ENCODE peak calls at places on chromosome 21, in eight cellular contexts. One of them, this sample, is unnamed.
A peak's percentile ranks its signal among the peaks of the same experiment; 100 is the strongest.

GRCh38 chr21:38506606-38507331 is 8.5 kb upstream of the ERG start:
- DNase-seq in tibial artery: no peak
- DNase-seq in CD8-positive, alpha-beta memory T cell: no peak
- DNase-seq in HAP-1: no peak
- DNase-seq in psoas muscle: no peak
- DNase-seq in head of caudate nucleus: no peak
- DNase-seq in endothelial cell: no peak
- DNase-seq in cardiac muscle cell: no peak
- DNase-seq in this sample: no peak

GRCh38 chr21:45012661-45013270 is 61.6 kb upstream of the ADARB1 start:
- DNase-seq in tibial artery: no peak
- DNase-seq in CD8-positive, alpha-beta memory T cell: peak; percentile 30
- DNase-seq in HAP-1: no peak
- DNase-seq in psoas muscle: peak; percentile 27
- DNase-seq in head of caudate nucleus: no peak
- DNase-seq in endothelial cell: no peak
- DNase-seq in cardiac muscle cell: no peak
- DNase-seq in this sample: peak; percentile 40

GRCh38 chr21:38679531-38679930 is 126.2 kb upstream of the ETS2 start:
- DNase-seq in tibial artery: no peak
- DNase-seq in CD8-positive, alpha-beta memory T cell: no peak
- DNase-seq in HAP-1: no peak
- DNase-seq in psoas muscle: no peak
- DNase-seq in head of caudate nucleus: no peak
- DNase-seq in endothelial cell: no peak
- DNase-seq in cardiac muscle cell: no peak
- DNase-seq in this sample: no peak

GRCh38 chr21:46208761-46209721 is 19.5 kb downstream of the LSS start:
- DNase-seq in tibial artery: peak; percentile 65
- DNase-seq in CD8-positive, alpha-beta memory T cell: peak; percentile 40
- DNase-seq in HAP-1: no peak
- DNase-seq in psoas muscle: no peak
- DNase-seq in head of caudate nucleus: no peak
- DNase-seq in endothelial cell: no peak
- DNase-seq in cardiac muscle cell: no peak
- DNase-seq in this sample: no peak

GRCh38 chr21:31232344-31232743 is 111.7 kb downstream of the TIAM1 start:
- DNase-seq in tibial artery: no peak
- DNase-seq in CD8-positive, alpha-beta memory T cell: no peak
- DNase-seq in HAP-1: no peak
- DNase-seq in psoas muscle: no peak
- DNase-seq in head of caudate nucleus: no peak
- DNase-seq in endothelial cell: no peak
- DNase-seq in cardiac muscle cell: no peak
- DNase-seq in this sample: no peak

GRCh38 chr21:35294231-35294898 is 245.3 kb upstream of the RUNX1 start:
- DNase-seq in tibial artery: no peak
- DNase-seq in CD8-positive, alpha-beta memory T cell: no peak
- DNase-seq in HAP-1: no peak
- DNase-seq in psoas muscle: no peak
- DNase-seq in head of caudate nucleus: no peak
- DNase-seq in endothelial cell: no peak
- DNase-seq in cardiac muscle cell: no peak
- DNase-seq in this sample: no peak

GRCh38 chr21:44065428-44065827 is 41.8 kb upstream of the PWP2 start:
- DNase-seq in tibial artery: no peak
- DNase-seq in CD8-positive, alpha-beta memory T cell: peak; percentile 92
- DNase-seq in HAP-1: no peak
- DNase-seq in psoas muscle: no peak
- DNase-seq in head of caudate nucleus: no peak
- DNase-seq in endothelial cell: no peak
- DNase-seq in cardiac muscle cell: no peak
- DNase-seq in this sample: no peak

GRCh38 chr21:26835027-26835713 is 10.0 kb downstream of the ADAMTS1 start:
- DNase-seq in tibial artery: no peak
- DNase-seq in CD8-positive, alpha-beta memory T cell: no peak
- DNase-seq in HAP-1: no peak
- DNase-seq in psoas muscle: no peak
- DNase-seq in head of caudate nucleus: no peak
- DNase-seq in endothelial cell: no peak
- DNase-seq in cardiac muscle cell: no peak
- DNase-seq in this sample: no peak

GRCh38 chr21:28699591-28700259 is 293.0 kb downstream of the LTN1 start:
- DNase-seq in tibial artery: no peak
- DNase-seq in CD8-positive, alpha-beta memory T cell: no peak
- DNase-seq in HAP-1: no peak
- DNase-seq in psoas muscle: no peak
- DNase-seq in head of caudate nucleus: no peak
- DNase-seq in endothelial cell: no peak
- DNase-seq in cardiac muscle cell: no peak
- DNase-seq in this sample: no peak

GRCh38 chr21:32411366-32412161 is 942 bp upstream of the EVA1C start:
- DNase-seq in tibial artery: peak; percentile 96
- DNase-seq in CD8-positive, alpha-beta memory T cell: peak; percentile 74
- DNase-seq in HAP-1: peak; percentile 72
- DNase-seq in psoas muscle: peak; percentile 93
- DNase-seq in head of caudate nucleus: peak; percentile 85
- DNase-seq in endothelial cell: peak; percentile 17
- DNase-seq in cardiac muscle cell: peak; percentile 25
- DNase-seq in this sample: no peak

GRCh38 chr21:45295576-45296365 is 8.1 kb upstream of the POFUT2 start:
- DNase-seq in tibial artery: peak; percentile 66
- DNase-seq in CD8-positive, alpha-beta memory T cell: no peak
- DNase-seq in HAP-1: peak; percentile 7
- DNase-seq in psoas muscle: no peak
- DNase-seq in head of caudate nucleus: no peak
- DNase-seq in endothelial cell: peak; percentile 2
- DNase-seq in cardiac muscle cell: peak; percentile 46
- DNase-seq in this sample: no peak

GRCh38 chr21:35113064-35113463 is 64.0 kb upstream of the RUNX1 start:
- DNase-seq in tibial artery: no peak
- DNase-seq in CD8-positive, alpha-beta memory T cell: no peak
- DNase-seq in HAP-1: no peak
- DNase-seq in psoas muscle: no peak
- DNase-seq in head of caudate nucleus: no peak
- DNase-seq in endothelial cell: no peak
- DNase-seq in cardiac muscle cell: no peak
- DNase-seq in this sample: no peak

GRCh38 chr21:44681861-44682579 is at the start of gene KRTAP12-1:
- DNase-seq in tibial artery: peak; percentile 51
- DNase-seq in CD8-positive, alpha-beta memory T cell: no peak
- DNase-seq in HAP-1: no peak
- DNase-seq in psoas muscle: no peak
- DNase-seq in head of caudate nucleus: no peak
- DNase-seq in endothelial cell: no peak
- DNase-seq in cardiac muscle cell: no peak
- DNase-seq in this sample: no peak

GRCh38 chr21:34890724-34891609 is 158.1 kb downstream of the RUNX1 start:
- DNase-seq in tibial artery: peak; percentile 69
- DNase-seq in CD8-positive, alpha-beta memory T cell: peak; percentile 47
- DNase-seq in HAP-1: no peak
- DNase-seq in psoas muscle: peak; percentile 29
- DNase-seq in head of caudate nucleus: peak; percentile 19
- DNase-seq in endothelial cell: peak; percentile 45
- DNase-seq in cardiac muscle cell: peak; percentile 38
- DNase-seq in this sample: no peak

GRCh38 chr21:46372014-46372485 is 48.1 kb downstream of the PCNT start:
- DNase-seq in tibial artery: no peak
- DNase-seq in CD8-positive, alpha-beta memory T cell: no peak
- DNase-seq in HAP-1: no peak
- DNase-seq in psoas muscle: no peak
- DNase-seq in head of caudate nucleus: no peak
- DNase-seq in endothelial cell: no peak
- DNase-seq in cardiac muscle cell: no peak
- DNase-seq in this sample: no peak

GRCh38 chr21:32800056-32800455 is 28.5 kb upstream of the PAXBP1 start:
- DNase-seq in tibial artery: no peak
- DNase-seq in CD8-positive, alpha-beta memory T cell: no peak
- DNase-seq in HAP-1: no peak
- DNase-seq in psoas muscle: no peak
- DNase-seq in head of caudate nucleus: no peak
- DNase-seq in endothelial cell: no peak
- DNase-seq in cardiac muscle cell: no peak
- DNase-seq in this sample: no peak

GRCh38 chr21:44262338-44263048 is 796 bp upstream of the DNMT3L start:
- DNase-seq in tibial artery: no peak
- DNase-seq in CD8-positive, alpha-beta memory T cell: no peak
- DNase-seq in HAP-1: no peak
- DNase-seq in psoas muscle: no peak
- DNase-seq in head of caudate nucleus: no peak
- DNase-seq in endothelial cell: no peak
- DNase-seq in cardiac muscle cell: no peak
- DNase-seq in this sample: no peak

GRCh38 chr21:25733859-25734653 is 648 bp downstream of the ATP5PF start:
- DNase-seq in tibial artery: no peak
- DNase-seq in CD8-positive, alpha-beta memory T cell: peak; percentile 50
- DNase-seq in HAP-1: peak; percentile 32
- DNase-seq in psoas muscle: no peak
- DNase-seq in head of caudate nucleus: peak; percentile 17
- DNase-seq in endothelial cell: no peak
- DNase-seq in cardiac muscle cell: peak; percentile 56
- DNase-seq in this sample: no peak

GRCh38 chr21:28773036-28773435 is 219.6 kb downstream of the LTN1 start:
- DNase-seq in tibial artery: no peak
- DNase-seq in CD8-positive, alpha-beta memory T cell: no peak
- DNase-seq in HAP-1: no peak
- DNase-seq in psoas muscle: no peak
- DNase-seq in head of caudate nucleus: no peak
- DNase-seq in endothelial cell: no peak
- DNase-seq in cardiac muscle cell: no peak
- DNase-seq in this sample: no peak

GRCh38 chr21:45981154-45981606 is 390 bp upstream of the COL6A1 start:
- DNase-seq in tibial artery: peak; percentile 94
- DNase-seq in CD8-positive, alpha-beta memory T cell: peak; percentile 75
- DNase-seq in HAP-1: peak; percentile 81
- DNase-seq in psoas muscle: peak; percentile 84
- DNase-seq in head of caudate nucleus: peak; percentile 74
- DNase-seq in endothelial cell: peak; percentile 74
- DNase-seq in cardiac muscle cell: peak; percentile 85
- DNase-seq in this sample: no peak

GRCh38 chr21:19810779-19811178 is 1187.4 kb upstream of the NCAM2 start:
- DNase-seq in tibial artery: no peak
- DNase-seq in CD8-positive, alpha-beta memory T cell: no peak
- DNase-seq in HAP-1: no peak
- DNase-seq in psoas muscle: no peak
- DNase-seq in head of caudate nucleus: no peak
- DNase-seq in endothelial cell: no peak
- DNase-seq in cardiac muscle cell: no peak
- DNase-seq in this sample: no peak

GRCh38 chr21:20999567-21000169 is 1.5 kb downstream of the NCAM2 start:
- DNase-seq in tibial artery: no peak
- DNase-seq in CD8-positive, alpha-beta memory T cell: no peak
- DNase-seq in HAP-1: peak; percentile 59
- DNase-seq in psoas muscle: no peak
- DNase-seq in head of caudate nucleus: peak; percentile 71
- DNase-seq in endothelial cell: peak; percentile 62
- DNase-seq in cardiac muscle cell: peak; percentile 65
- DNase-seq in this sample: no peak

GRCh38 chr21:17612023-17612564 is 607 bp downstream of the BTG3 start:
- DNase-seq in tibial artery: peak; percentile 69
- DNase-seq in CD8-positive, alpha-beta memory T cell: peak; percentile 54
- DNase-seq in HAP-1: peak; percentile 33
- DNase-seq in psoas muscle: peak; percentile 32
- DNase-seq in head of caudate nucleus: peak; percentile 21
- DNase-seq in endothelial cell: peak; percentile 30
- DNase-seq in cardiac muscle cell: peak; percentile 21
- DNase-seq in this sample: no peak

GRCh38 chr21:46297311-46298082 is 11.4 kb downstream of the YBEY start:
- DNase-seq in tibial artery: no peak
- DNase-seq in CD8-positive, alpha-beta memory T cell: no peak
- DNase-seq in HAP-1: no peak
- DNase-seq in psoas muscle: peak; percentile 36
- DNase-seq in head of caudate nucleus: peak; percentile 18
- DNase-seq in endothelial cell: peak; percentile 33
- DNase-seq in cardiac muscle cell: no peak
- DNase-seq in this sample: no peak

GRCh38 chr21:23402929-23403520 is 2204.3 kb downstream of the MRPL39 start:
- DNase-seq in tibial artery: no peak
- DNase-seq in CD8-positive, alpha-beta memory T cell: no peak
- DNase-seq in HAP-1: no peak
- DNase-seq in psoas muscle: no peak
- DNase-seq in head of caudate nucleus: no peak
- DNase-seq in endothelial cell: no peak
- DNase-seq in cardiac muscle cell: no peak
- DNase-seq in this sample: no peak